ENCODE peak calls at places on chromosomes 13 and 19, in five cellular contexts. C, R, W, F and H are unnamed samples.

GRCh38 chr13:102440259-102440936 is 38.5 kb upstream of the FGF14 start:
- DNase-seq in C (no peak), F (no peak), W (no peak), R (peak; percentile 5), H (no peak)

GRCh38 chr13:75726313-75726712 is 90.2 kb downstream of the LMO7 start:
- DNase-seq in F (no peak), R (no peak), W (no peak), C (no peak), H (no peak)

GRCh38 chr13:25732146-25732865 is 319.5 kb downstream of the SHISA2 start:
- DNase-seq in F (peak; percentile 35), C (no peak), W (no peak), R (peak; percentile 71), H (no peak)

GRCh38 chr19:5343848-5344247 is 3.2 kb upstream of the PTPRS start:
- DNase-seq in R (peak; percentile 75), F (peak; percentile 56), C (no peak), W (no peak), H (no peak)

GRCh38 chr19:1410136-1410786 is 2.9 kb downstream of the DAZAP1 start:
- DNase-seq in C (no peak), F (peak; percentile 35), W (no peak), R (peak; percentile 73), H (no peak)

GRCh38 chr13:72850959-72851677 is 69.2 kb downstream of the PIBF1 start:
- DNase-seq in W (no peak), R (no peak), F (no peak), C (no peak), H (no peak)

GRCh38 chr19:19405919-19406877 is 723 bp downstream of the GATAD2A start:
- DNase-seq in F (peak; percentile 51), W (no peak), C (peak; percentile 45), R (peak; percentile 52), H (no peak)

GRCh38 chr19:32458500-32459123 is 53.0 kb downstream of the DPY19L3 start:
- DNase-seq in R (peak; percentile 40), F (peak; percentile 12), C (no peak), W (no peak), H (no peak)

GRCh38 chr19:52343548-52343947 is 7.5 kb downstream of the ZNF610 start:
- DNase-seq in W (peak; percentile 5), F (peak; percentile 11), C (peak; percentile 41), R (peak; percentile 57), H (no peak)

GRCh38 chr19:1908364-1908678 is 3.1 kb downstream of the ADAT3 start:
- DNase-seq in F (no peak), W (no peak), C (no peak), R (no peak), H (no peak)

GRCh38 chr13:36736119-36736726 is 62.4 kb downstream of the SERTM1 start:
- DNase-seq in R (peak; percentile 82), F (peak; percentile 81), W (peak; percentile 49), C (peak; percentile 15), H (no peak)

GRCh38 chr19:55600336-55601028 is 394 bp downstream of the ZNF524 start:
- DNase-seq in R (no peak), W (no peak), F (no peak), C (peak; percentile 65), H (no peak)

GRCh38 chr19:17678836-17679235 is 9.3 kb downstream of the UNC13A start:
- DNase-seq in C (no peak), R (no peak), F (no peak), W (no peak), H (no peak)